ENCODE peak calls at places on chromosomes 4 and X, in five cellular contexts. One of them, this sample, is unnamed.

GRCh38 chr4:18571252-18571885 is 549.8 kb upstream of the LCORL start:
- DNase-seq in activated T-helper 9 cell treated with anti-CD3 and anti-CD28 coated beads, Interleukin-2, amount 50 U/mL, for 16 hours: no peak
- DNase-seq in NCI-H1436: no peak
- DNase-seq in HTR-8/SVneo: no peak
- DNase-seq in stimulated activated CD8-positive, alpha-beta memory T cell treated with anti-CD3 and anti-CD28 coated beads, Interleukin-2, amount 100 ng/mL, for 48 hours: no peak
- DNase-seq in this sample: no peak

GRCh38 chr4:169099775-169100180 is 89.7 kb upstream of the CBR4 start:
- DNase-seq in HTR-8/SVneo: no peak
- DNase-seq in activated T-helper 9 cell treated with anti-CD3 and anti-CD28 coated beads, Interleukin-2, amount 50 U/mL, for 16 hours: no peak
- DNase-seq in NCI-H1436: no peak
- DNase-seq in stimulated activated CD8-positive, alpha-beta memory T cell treated with anti-CD3 and anti-CD28 coated beads, Interleukin-2, amount 100 ng/mL, for 48 hours: no peak
- DNase-seq in this sample: no peak

GRCh38 chr4:185532327-185532726 is 3.0 kb downstream of the PDLIM3 start:
- DNase-seq in HTR-8/SVneo: no peak
- DNase-seq in stimulated activated CD8-positive, alpha-beta memory T cell treated with anti-CD3 and anti-CD28 coated beads, Interleukin-2, amount 100 ng/mL, for 48 hours: no peak
- DNase-seq in NCI-H1436: no peak
- DNase-seq in activated T-helper 9 cell treated with anti-CD3 and anti-CD28 coated beads, Interleukin-2, amount 50 U/mL, for 16 hours: no peak
- DNase-seq in this sample: no peak

GRCh38 chr4:138602664-138603063 is 360.5 kb upstream of the SLC7A11 start:
- DNase-seq in HTR-8/SVneo: no peak
- DNase-seq in NCI-H1436: no peak
- DNase-seq in stimulated activated CD8-positive, alpha-beta memory T cell treated with anti-CD3 and anti-CD28 coated beads, Interleukin-2, amount 100 ng/mL, for 48 hours: no peak
- DNase-seq in activated T-helper 9 cell treated with anti-CD3 and anti-CD28 coated beads, Interleukin-2, amount 50 U/mL, for 16 hours: no peak
- DNase-seq in this sample: no peak

GRCh38 chrX:119145241-119145653 is 17.6 kb upstream of the KIAA1210 start:
- DNase-seq in HTR-8/SVneo: no peak
- DNase-seq in stimulated activated CD8-positive, alpha-beta memory T cell treated with anti-CD3 and anti-CD28 coated beads, Interleukin-2, amount 100 ng/mL, for 48 hours: no peak
- DNase-seq in activated T-helper 9 cell treated with anti-CD3 and anti-CD28 coated beads, Interleukin-2, amount 50 U/mL, for 16 hours: no peak
- DNase-seq in NCI-H1436: no peak
- DNase-seq in this sample: peak; percentile 43

GRCh38 chr4:177442623-177443155 is 452 bp upstream of the AGA start:
- DNase-seq in NCI-H1436: peak; percentile 9
- DNase-seq in activated T-helper 9 cell treated with anti-CD3 and anti-CD28 coated beads, Interleukin-2, amount 50 U/mL, for 16 hours: no peak
- DNase-seq in stimulated activated CD8-positive, alpha-beta memory T cell treated with anti-CD3 and anti-CD28 coated beads, Interleukin-2, amount 100 ng/mL, for 48 hours: no peak
- DNase-seq in HTR-8/SVneo: no peak
- DNase-seq in this sample: peak; percentile 41

GRCh38 chr4:68366600-68366999 is 16.7 kb upstream of the YTHDC1 start:
- DNase-seq in HTR-8/SVneo: no peak
- DNase-seq in NCI-H1436: no peak
- DNase-seq in stimulated activated CD8-positive, alpha-beta memory T cell treated with anti-CD3 and anti-CD28 coated beads, Interleukin-2, amount 100 ng/mL, for 48 hours: no peak
- DNase-seq in activated T-helper 9 cell treated with anti-CD3 and anti-CD28 coated beads, Interleukin-2, amount 50 U/mL, for 16 hours: no peak
- DNase-seq in this sample: no peak

GRCh38 chr4:138665851-138666250 is 349.7 kb upstream of the NOCT start:
- DNase-seq in NCI-H1436: no peak
- DNase-seq in activated T-helper 9 cell treated with anti-CD3 and anti-CD28 coated beads, Interleukin-2, amount 50 U/mL, for 16 hours: no peak
- DNase-seq in HTR-8/SVneo: no peak
- DNase-seq in stimulated activated CD8-positive, alpha-beta memory T cell treated with anti-CD3 and anti-CD28 coated beads, Interleukin-2, amount 100 ng/mL, for 48 hours: no peak
- DNase-seq in this sample: no peak

GRCh38 chr4:145061325-145061920 is 36.6 kb downstream of the ANAPC10 start:
- DNase-seq in stimulated activated CD8-positive, alpha-beta memory T cell treated with anti-CD3 and anti-CD28 coated beads, Interleukin-2, amount 100 ng/mL, for 48 hours: no peak
- DNase-seq in NCI-H1436: peak; percentile 46
- DNase-seq in HTR-8/SVneo: peak; percentile 20
- DNase-seq in activated T-helper 9 cell treated with anti-CD3 and anti-CD28 coated beads, Interleukin-2, amount 50 U/mL, for 16 hours: no peak
- DNase-seq in this sample: peak; percentile 60

GRCh38 chr4:124389591-124389990 is 322.9 kb downstream of the ANKRD50 start:
- DNase-seq in NCI-H1436: no peak
- DNase-seq in HTR-8/SVneo: no peak
- DNase-seq in stimulated activated CD8-positive, alpha-beta memory T cell treated with anti-CD3 and anti-CD28 coated beads, Interleukin-2, amount 100 ng/mL, for 48 hours: no peak
- DNase-seq in activated T-helper 9 cell treated with anti-CD3 and anti-CD28 coated beads, Interleukin-2, amount 50 U/mL, for 16 hours: no peak
- DNase-seq in this sample: no peak

GRCh38 chrX:7574325-7574724 is 268.6 kb upstream of the VCX start:
- DNase-seq in NCI-H1436: no peak
- DNase-seq in stimulated activated CD8-positive, alpha-beta memory T cell treated with anti-CD3 and anti-CD28 coated beads, Interleukin-2, amount 100 ng/mL, for 48 hours: no peak
- DNase-seq in HTR-8/SVneo: no peak
- DNase-seq in activated T-helper 9 cell treated with anti-CD3 and anti-CD28 coated beads, Interleukin-2, amount 50 U/mL, for 16 hours: no peak
- DNase-seq in this sample: peak; percentile 9

This sample was measured in DMS53.